ENCODE peak calls at places on chromosomes 16 and 17, in five cellular contexts. L is esophagus squamous epithelium, X is GM12892, P is pancreas, F is left colon. Q is an unnamed sample.
A peak's percentile ranks its signal among the peaks of the same experiment; 100 is the strongest.

GRCh38 chr17:71145486-71145885 is 975.3 kb upstream of the SOX9 start:
- DNase-seq in P (no peak), X (no peak), L (no peak), F (no peak), Q (no peak)

GRCh38 chr17:48374650-48375230 is 55.3 kb downstream of the SKAP1 start:
- DNase-seq in P (peak; percentile 29), F (peak; percentile 49), X (no peak), L (no peak), Q (no peak)

GRCh38 chr16:2782583-2783351 is 4.6 kb downstream of the PRSS33 start:
- DNase-seq in X (no peak), P (no peak), L (no peak), F (no peak), Q (no peak)

GRCh38 chr17:60652484-60653247 is 25.0 kb upstream of the BCAS3 start:
- DNase-seq in F (no peak), X (no peak), L (no peak), P (no peak), Q (no peak)

GRCh38 chr16:81483064-81483969 is 38.7 kb downstream of the CMIP start:
- DNase-seq in L (no peak), X (no peak), P (no peak), F (peak; percentile 29), Q (no peak)

GRCh38 chr16:55735120-55735781 is 79.5 kb downstream of the SLC6A2 start:
- DNase-seq in F (no peak), L (no peak), P (no peak), X (no peak), Q (no peak)

GRCh38 chr16:54067317-54068065 is 219.1 kb downstream of the IRX3 start:
- DNase-seq in F (no peak), X (no peak), L (no peak), P (no peak), Q (no peak)

GRCh38 chr16:81901483-81901882 is 109.8 kb downstream of the SDR42E1 start:
- DNase-seq in L (no peak), F (peak; percentile 28), P (no peak), X (no peak), Q (no peak)

GRCh38 chr16:26643519-26643918 is 423.2 kb upstream of the C16orf82 start:
- DNase-seq in X (no peak), F (no peak), P (no peak), L (no peak), Q (no peak)

GRCh38 chr17:76995352-76996105 is 127.3 kb downstream of the MGAT5B start:
- DNase-seq in F (no peak), X (no peak), L (no peak), P (no peak), Q (no peak)

GRCh38 chr17:42276359-42276608 is at the start of gene STAT5B:
- DNase-seq in P (peak; percentile 79), X (peak; percentile 91), L (no peak), F (peak; percentile 77), Q (peak; percentile 28)

GRCh38 chr16:28193530-28194423 is 18.0 kb downstream of the XPO6 start:
- DNase-seq in F (no peak), P (no peak), L (no peak), X (no peak), Q (no peak)

GRCh38 chr17:79810138-79811027 is 13.5 kb upstream of the CBX8 start:
- DNase-seq in X (peak; percentile 90), F (peak; percentile 84), P (peak; percentile 69), L (no peak), Q (peak; percentile 46)

GRCh38 chr16:62149646-62150045 is 113.4 kb upstream of the CDH8 start:
- DNase-seq in L (no peak), P (no peak), X (no peak), F (no peak), Q (no peak)

GRCh38 chr16:31678649-31679325 is 151.1 kb downstream of the AHSP start:
- DNase-seq in P (no peak), F (no peak), L (no peak), X (no peak), Q (no peak)

GRCh38 chr16:9055115-9055514 is 36.3 kb upstream of the HAPSTR1 start:
- DNase-seq in L (no peak), P (no peak), X (no peak), F (no peak), Q (no peak)

GRCh38 chr16:18802755-18803218 is 1.4 kb upstream of the ARL6IP1 start:
- DNase-seq in X (no peak), P (no peak), F (peak; percentile 20), L (no peak), Q (no peak)

GRCh38 chr17:2122641-2123302 is 67.9 kb downstream of the HIC1 start:
- DNase-seq in P (peak; percentile 33), X (no peak), L (no peak), F (peak; percentile 69), Q (no peak)

GRCh38 chr16:9311303-9311954 is 220.0 kb downstream of the HAPSTR1 start:
- DNase-seq in X (no peak), F (peak; percentile 45), P (peak; percentile 35), L (no peak), Q (no peak)

GRCh38 chr16:85423631-85424030 is 189.5 kb upstream of the GSE1 start:
- DNase-seq in X (no peak), L (no peak), P (peak; percentile 39), F (peak; percentile 5), Q (no peak)